ENCODE peak calls at places on chromosomes 11 and 22, in seven cellular contexts. G is glutamatergic neuron, F is anterior cingulate cortex, V is mesendoderm, U is astrocyte of the hippocampus, Z is AG08395, D is NCI-H1105. N is an unnamed sample.

GRCh38 chr22:23187201-23187600 is 6.9 kb downstream of the BCR start:
- DNase-seq in D (no peak), Z (no peak), V (no peak), G (no peak), F (no peak), U (no peak), N (no peak)

GRCh38 chr11:117687776-117688175 is 109.2 kb downstream of the DSCAML1 start:
- DNase-seq in V (no peak), Z (no peak), G (no peak), U (no peak), D (no peak), F (no peak), N (no peak)

GRCh38 chr11:22521226-22521625 is 104.4 kb downstream of the FANCF start:
- DNase-seq in U (peak; percentile 86), Z (peak; percentile 4), D (no peak), V (peak; percentile 22), G (no peak), F (no peak), N (no peak)

GRCh38 chr11:97544401-97544800 is 1154.6 kb downstream of the JRKL start:
- DNase-seq in G (no peak), D (no peak), V (no peak), F (no peak), Z (no peak), U (no peak), N (no peak)

GRCh38 chr11:25206762-25207161 is 709.9 kb downstream of the LUZP2 start:
- DNase-seq in Z (no peak), G (no peak), U (no peak), D (no peak), V (no peak), F (no peak), N (no peak)

GRCh38 chr11:76661835-76662434 is 8.6 kb downstream of the LRRC32 start:
- DNase-seq in Z (no peak), D (no peak), G (no peak), V (no peak), U (peak; percentile 50), F (no peak), N (no peak)

GRCh38 chr11:126547161-126547560 is 191.7 kb downstream of the ST3GAL4 start:
- DNase-seq in U (peak; percentile 63), F (no peak), D (no peak), V (no peak), G (no peak), Z (peak; percentile 92), N (no peak)

GRCh38 chr11:12480401-12480800 is 103.0 kb downstream of the PARVA start:
- DNase-seq in D (no peak), Z (no peak), F (no peak), V (no peak), G (no peak), U (no peak), N (no peak)

GRCh38 chr11:74844865-74845264 is 96.2 kb downstream of the RNF169 start:
- DNase-seq in U (no peak), Z (no peak), G (no peak), F (no peak), D (no peak), V (no peak), N (no peak)

GRCh38 chr22:17086301-17086700 is 1.5 kb downstream of the IL17RA start:
- DNase-seq in F (no peak), Z (no peak), V (no peak), U (no peak), D (no peak), G (no peak), N (no peak)

GRCh38 chr11:79437981-79438630 is 2.7 kb downstream of the TENM4 start:
- DNase-seq in F (no peak), U (peak; percentile 76), V (peak; percentile 84), Z (peak; percentile 61), D (no peak), G (peak; percentile 41), N (peak; percentile 40)

GRCh38 chr22:17785185-17786184 is 11.2 kb upstream of the BID start:
- DNase-seq in D (peak; percentile 10), U (peak; percentile 21), V (peak; percentile 89), G (peak; percentile 50), Z (peak; percentile 48), F (no peak), N (peak; percentile 95)

GRCh38 chr11:77065878-77066228 is 918 bp upstream of the CAPN5 start:
- DNase-seq in Z (peak; percentile 65), V (peak; percentile 37), F (no peak), G (no peak), D (no peak), U (peak; percentile 54), N (peak; percentile 34)

GRCh38 chr22:36816635-36817428 is at the start of gene PVALB:
- DNase-seq in Z (peak; percentile 36), U (peak; percentile 58), V (peak; percentile 38), D (peak; percentile 40), F (no peak), G (peak; percentile 51), N (peak; percentile 46)

GRCh38 chr11:58222730-58223129 is 6.0 kb downstream of the OR10Q1 start:
- DNase-seq in D (no peak), U (no peak), F (no peak), G (no peak), V (no peak), Z (no peak), N (no peak)

GRCh38 chr11:61254403-61255025 is 13.5 kb downstream of the PGA5 start:
- DNase-seq in G (peak; percentile 68), Z (peak; percentile 88), D (peak; percentile 15), F (peak; percentile 5), V (peak; percentile 78), U (peak; percentile 72), N (peak; percentile 85)

GRCh38 chr22:20524004-20524481 is 16.6 kb downstream of the MED15 start:
- DNase-seq in V (no peak), U (no peak), F (no peak), D (no peak), Z (no peak), G (no peak), N (no peak)

GRCh38 chr11:36343436-36343835 is 47.3 kb downstream of the PRR5L start:
- DNase-seq in D (no peak), G (no peak), U (no peak), Z (no peak), F (no peak), V (no peak), N (no peak)

GRCh38 chr22:50014053-50014501 is 1.5 kb upstream of the IL17REL start:
- DNase-seq in G (no peak), F (no peak), U (no peak), V (no peak), Z (no peak), D (no peak), N (no peak)

GRCh38 chr11:122099345-122100045 is 16.5 kb downstream of the BLID start:
- DNase-seq in D (no peak), V (no peak), F (no peak), G (no peak), U (peak; percentile 76), Z (no peak), N (no peak)

GRCh38 chr22:25749420-25750169 is 7.6 kb downstream of the MYO18B start:
- DNase-seq in V (no peak), Z (no peak), F (no peak), G (no peak), D (no peak), U (no peak), N (no peak)

GRCh38 chr11:134615041-134615615 is 203.1 kb upstream of the B3GAT1 start:
- DNase-seq in U (no peak), Z (no peak), G (no peak), F (no peak), D (no peak), V (no peak), N (no peak)

GRCh38 chr11:27656320-27656719 is 43.9 kb downstream of the BDNF start:
- DNase-seq in U (no peak), D (no peak), G (no peak), V (peak; percentile 21), F (no peak), Z (no peak), N (no peak)

GRCh38 chr11:95364324-95365295 is 133.6 kb upstream of the SESN3 start:
- DNase-seq in G (no peak), V (no peak), F (no peak), U (peak; percentile 71), D (no peak), Z (no peak), N (no peak)

GRCh38 chr22:30245181-30245984 is 1.2 kb downstream of the LIF start:
- DNase-seq in F (no peak), U (peak; percentile 67), V (peak; percentile 66), G (no peak), Z (no peak), D (no peak), N (peak; percentile 38)

GRCh38 chr22:37314315-37315046 is 32.2 kb downstream of the CYTH4 start:
- DNase-seq in F (no peak), V (no peak), D (no peak), G (no peak), Z (no peak), U (no peak), N (no peak)

GRCh38 chr11:12276831-12277475 is 100.4 kb upstream of the PARVA start:
- DNase-seq in D (peak; percentile 44), U (no peak), F (no peak), G (no peak), V (no peak), Z (no peak), N (no peak)

GRCh38 chr11:72625746-72626636 is 48.2 kb downstream of the PDE2A start:
- DNase-seq in G (no peak), V (no peak), Z (peak; percentile 32), D (no peak), F (no peak), U (no peak), N (no peak)

GRCh38 chr11:119671561-119672015 is 57.4 kb downstream of the NECTIN1 start:
- DNase-seq in V (no peak), F (peak; percentile 52), U (peak; percentile 29), D (peak; percentile 45), G (peak; percentile 67), Z (peak; percentile 41), N (no peak)

GRCh38 chr22:50601669-50602337 is 1.2 kb downstream of the MAPK8IP2 start:
- DNase-seq in V (no peak), G (no peak), U (no peak), F (no peak), D (no peak), Z (no peak), N (no peak)

GRCh38 chr22:23531966-23532735 is 47.9 kb downstream of the IGLL1 start:
- DNase-seq in G (no peak), Z (no peak), U (no peak), F (no peak), D (no peak), V (no peak), N (no peak)

N was measured in WTC11.